ENCODE peak calls at places on chromosomes 2 and 18, in eight cellular contexts. T is T-helper 1 cell, O is fibroblast of lung, V is KBM-7, E is omental fat pad, Q is activated T-cell treated with anti-CD3 and anti-CD28 coated beads for 24 hours, W is A172, A is EL. N is an unnamed sample.

GRCh38 chr18:77129150-77129551 is 3.4 kb downstream of the MBP start:
- DNase-seq in T (no peak), O (peak), V (no peak), E (no peak), Q (no peak), W (peak), A (peak), N (peak)

GRCh38 chr2:109331081-109331480 is 202.1 kb downstream of the SH3RF3 start:
- DNase-seq in T (no peak), O (no peak), V (no peak), E (no peak), Q (no peak), W (no peak), A (no peak), N (no peak)

GRCh38 chr18:23935804-23936203 is 78.8 kb upstream of the TTC39C start:
- DNase-seq in T (no peak), O (no peak), V (no peak), E (no peak), Q (no peak), W (no peak), A (no peak), N (no peak)

GRCh38 chr18:3526421-3527354 is 76.7 kb downstream of the TGIF1 start:
- DNase-seq in T (no peak), O (peak), V (peak), E (no peak), Q (no peak), W (peak), A (peak), N (peak)

GRCh38 chr2:112155331-112156151 is 17.4 kb downstream of the FBLN7 start:
- DNase-seq in T (no peak), O (no peak), V (peak), E (no peak), Q (no peak), W (no peak), A (no peak), N (peak)

GRCh38 chr2:185583058-185583816 is 155.4 kb upstream of the FSIP2 start:
- DNase-seq in T (no peak), O (peak), V (no peak), E (no peak), Q (no peak), W (peak), A (peak), N (no peak)

GRCh38 chr2:69138247-69138754 is 125.3 kb downstream of the ANTXR1 start:
- DNase-seq in T (no peak), O (peak), V (no peak), E (no peak), Q (no peak), W (peak), A (peak), N (no peak)

GRCh38 chr18:23650963-23651927 is 11.5 kb downstream of the ANKRD29 start:
- DNase-seq in T (no peak), O (peak), V (no peak), E (no peak), Q (no peak), W (peak), A (peak), N (no peak)

GRCh38 chr2:68152651-68153347 is 4.9 kb upstream of the PNO1 start:
- DNase-seq in T (no peak), O (no peak), V (no peak), E (no peak), Q (no peak), W (no peak), A (no peak), N (no peak)

GRCh38 chr18:42977982-42978595 is 137.4 kb downstream of the RIT2 start:
- DNase-seq in T (no peak), O (no peak), V (no peak), E (no peak), Q (no peak), W (no peak), A (no peak), N (no peak)

GRCh38 chr2:224334083-224334482 is 67.8 kb downstream of the FAM124B start:
- DNase-seq in T (no peak), O (no peak), V (no peak), E (no peak), Q (no peak), W (no peak), A (no peak), N (no peak)

GRCh38 chr18:23352042-23352441 is 101.0 kb upstream of the RIOK3 start:
- DNase-seq in T (no peak), O (no peak), V (no peak), E (no peak), Q (no peak), W (no peak), A (no peak), N (no peak)

GRCh38 chr18:50297621-50298442 is 10.3 kb upstream of the CXXC1 start:
- DNase-seq in T (no peak), O (peak), V (peak), E (no peak), Q (peak), W (no peak), A (peak), N (peak)

GRCh38 chr2:70513751-70514150 is 39.9 kb downstream of the TGFA start:
- DNase-seq in T (no peak), O (no peak), V (no peak), E (no peak), Q (no peak), W (peak), A (no peak), N (no peak)

GRCh38 chr2:152400607-152401214 is 65.7 kb downstream of the FMNL2 start:
- DNase-seq in T (no peak), O (peak), V (no peak), E (no peak), Q (no peak), W (no peak), A (peak), N (no peak)

GRCh38 chr18:58682429-58683069 is 11.3 kb downstream of the MALT1 start:
- DNase-seq in T (no peak), O (peak), V (peak), E (peak), Q (no peak), W (peak), A (peak), N (no peak)

GRCh38 chr18:75088021-75088506 is 120.9 kb downstream of the PTGR3 start:
- DNase-seq in T (no peak), O (no peak), V (no peak), E (no peak), Q (no peak), W (no peak), A (no peak), N (no peak)

GRCh38 chr2:152571035-152571766 is 146.1 kb downstream of the PRPF40A start:
- DNase-seq in T (no peak), O (no peak), V (no peak), E (no peak), Q (no peak), W (no peak), A (peak), N (no peak)

GRCh38 chr2:219570194-219570923 is 980 bp downstream of the OBSL1 start:
- DNase-seq in T (no peak), O (peak), V (peak), E (no peak), Q (no peak), W (no peak), A (peak), N (no peak)

GRCh38 chr2:217090024-217090473 is 230.2 kb upstream of the TNP1 start:
- DNase-seq in T (no peak), O (peak), V (peak), E (no peak), Q (no peak), W (peak), A (no peak), N (no peak)

GRCh38 chr18:22084547-22084946 is 84.8 kb upstream of the GATA6 start:
- DNase-seq in T (no peak), O (peak), V (no peak), E (no peak), Q (no peak), W (no peak), A (no peak), N (no peak)

GRCh38 chr2:101983928-101984327 is 7.8 kb upstream of the IL1R2 start:
- DNase-seq in T (no peak), O (no peak), V (peak), E (no peak), Q (no peak), W (no peak), A (no peak), N (no peak)

GRCh38 chr2:167383610-167384194 is 495.4 kb downstream of the XIRP2 start:
- DNase-seq in T (no peak), O (no peak), V (no peak), E (no peak), Q (no peak), W (no peak), A (no peak), N (no peak)

GRCh38 chr18:22658318-22658717 is 240.6 kb upstream of the CTAGE1 start:
- DNase-seq in T (no peak), O (no peak), V (no peak), E (no peak), Q (no peak), W (no peak), A (no peak), N (no peak)

GRCh38 chr18:9017170-9017899 is 85.2 kb upstream of the NDUFV2 start:
- DNase-seq in T (no peak), O (peak), V (peak), E (peak), Q (peak), W (peak), A (peak), N (peak)

GRCh38 chr2:64062840-64063239 is 43.6 kb upstream of the VPS54 start:
- DNase-seq in T (no peak), O (peak), V (no peak), E (no peak), Q (no peak), W (peak), A (peak), N (no peak)

GRCh38 chr2:77513191-77513590 is 9.0 kb downstream of the LRRTM4 start:
- DNase-seq in T (no peak), O (peak), V (no peak), E (no peak), Q (no peak), W (peak), A (no peak), N (no peak)

GRCh38 chr2:190137561-190137960 is 75.0 kb upstream of the MSTN start:
- DNase-seq in T (no peak), O (peak), V (no peak), E (no peak), Q (no peak), W (no peak), A (no peak), N (no peak)

GRCh38 chr2:231241755-231242507 is 43.5 kb downstream of the ARMC9 start:
- DNase-seq in T (no peak), O (no peak), V (peak), E (no peak), Q (no peak), W (no peak), A (no peak), N (peak)

GRCh38 chr2:201654611-201655384 is 11.5 kb upstream of the TMEM237 start:
- DNase-seq in T (no peak), O (peak), V (no peak), E (no peak), Q (no peak), W (peak), A (peak), N (no peak)

GRCh38 chr2:199160677-199161465 is 296.9 kb downstream of the SATB2 start:
- DNase-seq in T (no peak), O (peak), V (no peak), E (no peak), Q (no peak), W (peak), A (peak), N (no peak)

GRCh38 chr2:182368446-182368845 is 58.4 kb downstream of the PDE1A start:
- DNase-seq in T (no peak), O (peak), V (no peak), E (no peak), Q (no peak), W (no peak), A (no peak), N (peak)

GRCh38 chr2:37324786-37325624 is at the start of gene PRKD3:
- DNase-seq in T (peak), O (peak), V (peak), E (no peak), Q (peak), W (peak), A (peak), N (peak)